ENCODE peak calls at places on chromosome 16, in six cellular contexts. W, E, X, Q, I and R are unnamed samples.

GRCh38 chr16:14399397-14400284 is 230.4 kb downstream of the PARN start:
- DNase-seq in W (peak), I (peak), E (no peak), Q (peak), X (peak), R (no peak)

GRCh38 chr16:47492428-47493357 is 31.6 kb downstream of the PHKB start:
- DNase-seq in Q (peak), X (peak), E (no peak), I (no peak), W (peak), R (peak)

GRCh38 chr16:50298075-50298460 is 31.7 kb downstream of the ADCY7 start:
- DNase-seq in Q (peak), X (no peak), I (no peak), W (peak), E (no peak), R (no peak)

GRCh38 chr16:11800385-11800718 is 3.3 kb upstream of the ZC3H7A start:
- DNase-seq in E (no peak), X (no peak), W (no peak), I (no peak), Q (no peak), R (no peak)

GRCh38 chr16:62665269-62665668 is 629.0 kb upstream of the CDH8 start:
- DNase-seq in W (no peak), I (no peak), X (no peak), E (no peak), Q (no peak), R (no peak)

GRCh38 chr16:62225675-62226074 is 189.4 kb upstream of the CDH8 start:
- DNase-seq in I (peak), X (peak), W (peak), E (peak), Q (no peak), R (no peak)

GRCh38 chr16:52906271-52906670 is 146.4 kb downstream of the CHD9NB start:
- DNase-seq in W (no peak), I (peak), Q (no peak), E (no peak), X (no peak), R (no peak)

GRCh38 chr16:58000706-58001676 is at the start of gene USB1:
- DNase-seq in X (peak), W (peak), Q (peak), E (peak), I (peak), R (peak)

GRCh38 chr16:71526111-71526998 is at the start of gene CHST4:
- DNase-seq in X (peak), I (peak), W (no peak), Q (no peak), E (no peak), R (peak)

GRCh38 chr16:69613283-69614154 is 47.8 kb downstream of the NFAT5 start:
- DNase-seq in W (no peak), Q (peak), E (no peak), I (peak), X (peak), R (peak)

GRCh38 chr16:75256059-75256870 is 4.8 kb upstream of the BCAR1 start:
- DNase-seq in W (peak), X (no peak), Q (no peak), E (peak), I (no peak), R (no peak)

GRCh38 chr16:24645739-24646645 is 83.5 kb upstream of the TNRC6A start:
- DNase-seq in X (peak), I (peak), Q (no peak), E (no peak), W (no peak), R (no peak)

GRCh38 chr16:47561286-47561685 is 100.2 kb downstream of the PHKB start:
- DNase-seq in X (no peak), Q (no peak), E (no peak), I (no peak), W (no peak), R (no peak)

GRCh38 chr16:21626659-21627277 is 25.6 kb downstream of the IGSF6 start:
- DNase-seq in W (no peak), X (peak), Q (no peak), I (peak), E (no peak), R (no peak)

GRCh38 chr16:17440131-17440530 is 30.6 kb downstream of the XYLT1 start:
- DNase-seq in Q (peak), W (no peak), I (no peak), X (no peak), E (no peak), R (peak)

GRCh38 chr16:23101012-23101550 is 48.2 kb downstream of the USP31 start:
- DNase-seq in E (no peak), I (peak), X (no peak), W (no peak), Q (no peak), R (no peak)

GRCh38 chr16:19765860-19766553 is 47.9 kb downstream of the IQCK start:
- DNase-seq in W (peak), E (no peak), I (no peak), X (no peak), Q (no peak), R (no peak)

GRCh38 chr16:21208429-21208828 is 2.9 kb downstream of the ZP2 start:
- DNase-seq in I (no peak), Q (no peak), X (no peak), W (no peak), E (no peak), R (no peak)

GRCh38 chr16:88468289-88469129 is 15.4 kb downstream of the ZFPM1 start:
- DNase-seq in W (no peak), E (no peak), X (no peak), Q (no peak), I (peak), R (no peak)

GRCh38 chr16:15396948-15397594 is 1.5 kb downstream of the MPV17L start:
- DNase-seq in X (no peak), I (no peak), Q (no peak), E (no peak), W (no peak), R (no peak)

GRCh38 chr16:20765732-20766131 is 1.9 kb downstream of the ACSM3 start:
- DNase-seq in I (no peak), X (no peak), E (no peak), Q (no peak), W (no peak), R (no peak)

GRCh38 chr16:27304102-27304501 is 9.7 kb upstream of the IL4R start:
- DNase-seq in E (no peak), W (no peak), Q (no peak), I (no peak), X (no peak), R (no peak)

GRCh38 chr16:23835390-23836077 is at the start of gene PRKCB:
- DNase-seq in X (peak), W (peak), E (peak), Q (peak), I (peak), R (peak)

GRCh38 chr16:46713634-46714033 is 24.2 kb downstream of the ORC6 start:
- DNase-seq in Q (no peak), X (no peak), W (no peak), E (no peak), I (no peak), R (no peak)

GRCh38 chr16:11474617-11475291 is 112.0 kb downstream of the LITAF start:
- DNase-seq in E (no peak), Q (no peak), W (no peak), X (no peak), I (peak), R (no peak)

GRCh38 chr16:81861503-81861902 is 82.4 kb downstream of the PLCG2 start:
- DNase-seq in I (peak), W (no peak), E (no peak), X (no peak), Q (no peak), R (no peak)

GRCh38 chr16:29226782-29227181 is 179.7 kb downstream of the NPIPB11 start:
- DNase-seq in W (no peak), X (no peak), E (no peak), Q (no peak), I (no peak), R (no peak)

GRCh38 chr16:30051518-30051917 is 14.0 kb upstream of the ALDOA start:
- DNase-seq in W (no peak), I (peak), E (no peak), X (peak), Q (no peak), R (no peak)

GRCh38 chr16:60979119-60979518 is 1057.1 kb downstream of the CDH8 start:
- DNase-seq in X (no peak), E (peak), I (no peak), W (no peak), Q (no peak), R (no peak)

GRCh38 chr16:22948603-22949368 is 134.8 kb downstream of the HS3ST2 start:
- DNase-seq in Q (no peak), X (peak), E (peak), I (peak), W (peak), R (peak)

GRCh38 chr16:24382929-24383328 is 126.8 kb downstream of the CACNG3 start:
- DNase-seq in Q (no peak), W (no peak), I (no peak), X (no peak), E (no peak), R (no peak)

GRCh38 chr16:19168173-19169080 is at the start of gene SYT17:
- DNase-seq in I (no peak), E (peak), X (no peak), W (peak), Q (peak), R (peak)

GRCh38 chr16:63945805-63946204 is 1176.1 kb downstream of the CDH11 start:
- DNase-seq in W (no peak), X (peak), E (no peak), I (no peak), Q (no peak), R (no peak)

GRCh38 chr16:53881371-53881770 is 177.4 kb downstream of the FTO start:
- DNase-seq in E (no peak), I (peak), X (peak), W (no peak), Q (no peak), R (no peak)

GRCh38 chr16:67169642-67170167 is 633 bp upstream of the NOL3 start:
- DNase-seq in W (peak), Q (no peak), E (peak), X (no peak), I (no peak), R (peak)

GRCh38 chr16:67167588-67167987 is 2.8 kb upstream of the NOL3 start:
- DNase-seq in X (no peak), I (no peak), Q (no peak), E (peak), W (no peak), R (no peak)

GRCh38 chr16:67170948-67171649 is 761 bp downstream of the NOL3 start:
- DNase-seq in I (no peak), W (no peak), Q (no peak), X (no peak), E (no peak), R (peak)

GRCh38 chr16:67169011-67169451 is 1.3 kb upstream of the NOL3 start:
- DNase-seq in I (no peak), W (no peak), Q (no peak), E (no peak), X (no peak), R (no peak)

DNA sequence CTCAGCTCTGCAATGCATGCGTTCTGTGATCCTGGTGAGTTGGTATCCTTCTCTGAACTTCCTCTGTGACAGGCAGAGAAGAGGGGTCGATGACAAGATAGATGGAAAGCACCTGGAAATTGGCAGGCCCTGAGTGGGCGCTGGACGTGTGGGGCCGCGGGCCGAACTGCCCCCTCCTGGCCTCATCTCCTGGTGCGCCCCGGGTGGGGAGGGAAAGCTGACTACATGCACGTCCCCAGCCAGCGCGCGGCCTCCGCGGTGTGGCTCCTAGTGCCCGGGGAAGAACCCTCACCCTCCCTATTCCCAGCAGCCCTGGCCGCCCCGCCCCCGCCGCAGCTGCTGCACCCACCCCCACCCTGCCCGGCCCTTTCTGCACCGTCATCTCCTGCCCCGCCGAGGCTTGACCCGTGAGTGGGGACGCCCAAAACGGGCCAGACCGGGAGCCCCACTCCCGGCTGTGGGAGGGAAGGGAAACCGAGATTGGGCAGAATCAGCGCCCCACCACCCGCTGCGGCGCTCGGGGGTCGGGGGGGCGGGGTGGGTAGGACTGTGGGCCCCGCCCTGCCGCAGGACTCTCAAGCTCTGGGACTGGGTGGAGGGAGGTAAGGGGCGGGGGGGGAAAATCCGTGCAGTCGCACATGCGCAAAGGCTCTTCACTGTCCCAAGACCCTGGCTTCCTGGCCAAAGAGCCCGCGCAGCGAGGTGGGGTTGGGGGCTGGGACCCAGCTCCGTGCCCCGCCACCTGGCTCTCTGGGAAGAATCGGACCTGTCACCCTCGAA is at the start of gene NOL3:
- DNase-seq in Q (peak), W (peak), X (peak), I (peak), E (peak), R (peak)
- TF ChIP-seq CTCF in Q (no peak), W (no peak), X (no peak), I (no peak), E (no peak), R (no peak)

GRCh38 chr16:65309294-65309850 is 187.5 kb upstream of the CDH11 start:
- DNase-seq in E (no peak), Q (no peak), X (no peak), I (no peak), W (no peak), R (no peak)

GRCh38 chr16:65306313-65306712 is 184.4 kb upstream of the CDH11 start:
- DNase-seq in W (no peak), I (no peak), Q (no peak), X (no peak), E (no peak), R (no peak)

GRCh38 chr16:65305588-65305987 is 183.7 kb upstream of the CDH11 start:
- DNase-seq in Q (no peak), I (no peak), W (no peak), X (no peak), E (no peak), R (no peak)

GRCh38 chr16:65308506-65308905 is 186.6 kb upstream of the CDH11 start:
- DNase-seq in I (no peak), X (no peak), W (no peak), E (no peak), Q (no peak), R (no peak)

GRCh38 chr16:65306722-65307121 is 184.9 kb upstream of the CDH11 start:
- DNase-seq in Q (no peak), E (no peak), I (no peak), X (no peak), W (no peak), R (no peak)
- TF ChIP-seq CTCF in Q (no peak), E (no peak), I (no peak), X (no peak), W (no peak), R (no peak)

DNA sequence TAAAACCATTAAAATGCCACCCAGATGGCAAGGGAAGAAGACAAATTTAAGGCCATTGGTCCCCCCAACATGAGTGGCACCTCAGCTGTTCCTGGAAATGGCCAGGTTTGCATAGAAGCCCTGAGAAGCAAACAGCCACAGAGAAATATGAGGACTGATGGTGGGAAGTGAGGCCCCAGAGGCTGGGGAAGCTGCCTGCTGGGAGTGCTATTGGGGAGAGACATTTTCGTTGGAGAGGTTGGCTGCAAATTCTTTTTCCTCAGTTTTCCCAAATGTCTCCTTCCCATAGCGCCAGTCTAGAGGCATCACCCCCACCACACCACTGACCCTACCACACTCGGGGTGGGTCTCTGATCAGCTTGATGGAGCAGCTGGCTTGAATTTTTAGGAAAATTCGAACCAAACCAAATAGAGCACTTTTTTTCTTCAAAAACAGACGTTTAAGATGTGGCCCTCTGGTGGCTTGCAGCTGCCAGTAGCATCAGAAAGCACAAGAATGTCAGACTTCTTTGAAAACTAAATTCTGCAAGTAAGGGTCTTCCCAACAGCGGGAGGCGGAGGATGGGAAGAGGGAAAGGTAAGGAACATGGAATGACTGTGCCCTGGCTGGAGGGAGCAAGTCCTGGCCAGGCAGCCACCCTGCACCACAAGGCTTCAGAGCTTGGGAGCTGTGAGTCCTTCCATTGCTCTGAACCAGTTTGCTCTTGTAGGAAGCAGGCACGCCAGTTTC is 13.2 kb upstream of the SLC12A3 start:
- DNase-seq in E (no peak), Q (no peak), I (no peak), X (peak), W (no peak), R (no peak)
- TF ChIP-seq CTCF in E (no peak), Q (peak), I (peak), X (peak), W (no peak), R (no peak)

GRCh38 chr16:4693296-4693955 is at the start of gene NUDT16L1:
- DNase-seq in X (peak), E (peak), W (peak), Q (peak), I (peak), R (peak)

GRCh38 chr16:4695473-4696171 is 2.3 kb downstream of the NUDT16L1 start:
- DNase-seq in E (peak), I (no peak), W (no peak), X (no peak), Q (no peak), R (no peak)

GRCh38 chr16:4696172-4696904 is 3.0 kb downstream of the NUDT16L1 start:
- DNase-seq in I (no peak), E (no peak), Q (no peak), X (no peak), W (peak), R (no peak)

GRCh38 chr16:4693956-4694663 is 748 bp downstream of the NUDT16L1 start:
- DNase-seq in Q (peak), E (peak), W (peak), X (peak), I (no peak), R (peak)

GRCh38 chr16:4694664-4695451 is 1.5 kb downstream of the NUDT16L1 start:
- DNase-seq in Q (no peak), E (peak), X (no peak), W (peak), I (no peak), R (no peak)
- TF ChIP-seq CTCF in Q (no peak), E (no peak), X (peak), W (no peak), I (no peak), R (no peak)

GRCh38 chr16:68472581-68472980 is 24.3 kb upstream of the SMPD3 start:
- DNase-seq in W (no peak), I (no peak), E (no peak), X (no peak), Q (no peak), R (no peak)
- TF ChIP-seq CTCF in W (no peak), I (no peak), E (no peak), X (no peak), Q (no peak), R (no peak)

DNA sequence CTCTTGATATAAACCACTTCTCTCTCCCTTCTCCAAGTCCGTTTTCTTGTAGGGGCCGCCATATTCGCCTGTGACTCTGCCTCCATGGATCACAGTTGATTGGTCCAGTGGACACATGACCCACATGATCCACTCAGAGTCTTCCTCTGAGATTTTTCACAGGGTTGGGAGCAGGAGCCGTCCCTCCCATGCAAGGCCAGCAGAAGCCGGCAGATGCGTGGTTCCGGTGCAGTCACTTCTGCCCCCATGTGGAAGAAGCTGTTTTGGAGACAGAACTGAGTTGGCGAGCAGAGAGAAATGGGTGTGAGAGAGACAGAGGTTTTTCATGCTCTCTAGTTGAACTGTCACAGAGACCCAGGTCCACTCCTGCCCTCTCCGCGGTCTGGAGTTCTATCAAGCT is 83.3 kb downstream of the C16orf95 start:
- DNase-seq in I (no peak), Q (no peak), E (no peak), X (peak), W (no peak), R (no peak)
- TF ChIP-seq CTCF in I (no peak), Q (no peak), E (no peak), X (peak), W (no peak), R (no peak)

GRCh38 chr16:85172465-85173071 is 60.3 kb upstream of the CIBAR2 start:
- DNase-seq in X (no peak), E (peak), Q (no peak), I (peak), W (peak), R (no peak)
- TF ChIP-seq CTCF in X (peak), E (peak), Q (peak), I (peak), W (peak), R (peak)